ENCODE peak calls at places on chromosomes 16 and 17, in seven cellular contexts. Y is GM12878, D is GM12892, J is H1, S is HepG2, G is SK-N-SH, K is K562. U is an unnamed sample.

GRCh38 chr17:1490643-1491405 is 1.7 kb downstream of the MYO1C start:
- DNase-seq in Y (no peak), D (peak; percentile 91), J (peak; percentile 78), S (peak; percentile 35), G (peak; percentile 90), K (peak; percentile 83), U (peak; percentile 93)

GRCh38 chr16:87657621-87658192 is 55.4 kb downstream of the JPH3 start:
- DNase-seq in Y (no peak), D (no peak), J (peak; percentile 70), S (peak; percentile 40), G (no peak), K (peak; percentile 62), U (no peak)

GRCh38 chr17:17682737-17683675 is 1.7 kb downstream of the RAI1 start:
- DNase-seq in Y (no peak), D (no peak), J (no peak), S (no peak), G (peak; percentile 83), K (peak; percentile 68), U (no peak)

GRCh38 chr16:8620535-8620934 is 963 bp upstream of the METTL22 start:
- DNase-seq in Y (no peak), D (no peak), J (no peak), S (no peak), G (no peak), K (no peak), U (no peak)

GRCh38 chr17:42706732-42707131 is 24.4 kb downstream of the CNTNAP1 start:
- DNase-seq in Y (peak; percentile 65), D (no peak), J (no peak), S (no peak), G (no peak), K (no peak), U (no peak)

GRCh38 chr17:78817123-78817522 is 23.5 kb downstream of the USP36 start:
- DNase-seq in Y (no peak), D (no peak), J (no peak), S (no peak), G (no peak), K (no peak), U (no peak)

GRCh38 chr17:6713130-6713917 is at the start of gene SLC13A5:
- DNase-seq in Y (no peak), D (no peak), J (peak; percentile 84), S (peak; percentile 87), G (peak; percentile 32), K (peak; percentile 34), U (peak; percentile 64)

GRCh38 chr17:36182176-36183000 is 6.0 kb upstream of the TBC1D3B start:
- DNase-seq in Y (no peak), D (no peak), J (peak; percentile 85), S (no peak), G (no peak), K (no peak), U (no peak)

GRCh38 chr16:67663151-67663876 is 2.6 kb downstream of the PARD6A start:
- DNase-seq in Y (no peak), D (no peak), J (peak; percentile 88), S (no peak), G (peak; percentile 58), K (no peak), U (no peak)

GRCh38 chr16:75559002-75559401 is 3.0 kb upstream of the TMEM231 start:
- DNase-seq in Y (no peak), D (no peak), J (no peak), S (no peak), G (no peak), K (no peak), U (no peak)

GRCh38 chr16:11583889-11584565 is 2.7 kb downstream of the LITAF start:
- DNase-seq in Y (no peak), D (no peak), J (no peak), S (peak; percentile 52), G (no peak), K (no peak), U (no peak)

GRCh38 chr17:49890077-49890821 is 42.4 kb upstream of the TAC4 start:
- DNase-seq in Y (no peak), D (no peak), J (peak; percentile 71), S (no peak), G (no peak), K (no peak), U (no peak)

GRCh38 chr17:36590082-36590481 is 1.6 kb upstream of the DHRS11 start:
- DNase-seq in Y (no peak), D (no peak), J (no peak), S (no peak), G (no peak), K (peak; percentile 75), U (no peak)

GRCh38 chr17:49434821-49435581 is 20.3 kb upstream of the PHB1 start:
- DNase-seq in Y (no peak), D (peak; percentile 67), J (peak; percentile 87), S (peak; percentile 74), G (peak; percentile 92), K (peak; percentile 90), U (peak; percentile 70)

GRCh38 chr16:88705076-88705684 is 1.0 kb downstream of the RNF166 start:
- DNase-seq in Y (no peak), D (no peak), J (no peak), S (no peak), G (no peak), K (no peak), U (no peak)

GRCh38 chr17:6427284-6427781 is 7.6 kb downstream of the AIPL1 start:
- DNase-seq in Y (peak; percentile 23), D (peak; percentile 44), J (no peak), S (no peak), G (no peak), K (no peak), U (peak; percentile 58)

GRCh38 chr16:1288813-1289479 is 20.5 kb upstream of the UBE2I start:
- DNase-seq in Y (no peak), D (no peak), J (no peak), S (peak; percentile 37), G (no peak), K (no peak), U (no peak)

GRCh38 chr17:77834170-77835115 is 124.1 kb upstream of the TNRC6C start:
- DNase-seq in Y (peak; percentile 49), D (peak; percentile 63), J (no peak), S (peak; percentile 20), G (peak; percentile 59), K (peak; percentile 97), U (peak; percentile 66)

GRCh38 chr17:71032746-71033273 is 863.5 kb downstream of the KCNJ2 start:
- DNase-seq in Y (no peak), D (no peak), J (peak; percentile 76), S (no peak), G (no peak), K (no peak), U (no peak)

GRCh38 chr17:34781571-34782108 is 179.6 kb downstream of the CCT6B start:
- DNase-seq in Y (no peak), D (no peak), J (no peak), S (no peak), G (peak; percentile 82), K (no peak), U (no peak)
- TF ChIP-seq TAF1 in Y (no peak), D (no peak), J (no peak), S (no peak), G (no peak), K (no peak), U (no peak)

GRCh38 chr16:14106457-14106856 is 35.3 kb downstream of the MRTFB start:
- DNase-seq in Y (no peak), D (no peak), J (no peak), S (peak; percentile 90), G (no peak), K (no peak), U (no peak)

GRCh38 chr16:14109077-14109775 is 38.1 kb downstream of the MRTFB start:
- DNase-seq in Y (no peak), D (no peak), J (no peak), S (no peak), G (no peak), K (no peak), U (no peak)

GRCh38 chr16:14105976-14106375 is 34.9 kb downstream of the MRTFB start:
- DNase-seq in Y (no peak), D (no peak), J (no peak), S (no peak), G (no peak), K (no peak), U (no peak)

GRCh38 chr16:14104066-14104465 is 32.9 kb downstream of the MRTFB start:
- DNase-seq in Y (no peak), D (no peak), J (no peak), S (no peak), G (no peak), K (no peak), U (no peak)

GRCh38 chr16:14106961-14107360 is 35.8 kb downstream of the MRTFB start:
- DNase-seq in Y (no peak), D (no peak), J (no peak), S (no peak), G (no peak), K (no peak), U (no peak)
- TF ChIP-seq TAF1 in Y (no peak), D (no peak), J (no peak), S (no peak), G (no peak), K (no peak), U (no peak)

DNA sequence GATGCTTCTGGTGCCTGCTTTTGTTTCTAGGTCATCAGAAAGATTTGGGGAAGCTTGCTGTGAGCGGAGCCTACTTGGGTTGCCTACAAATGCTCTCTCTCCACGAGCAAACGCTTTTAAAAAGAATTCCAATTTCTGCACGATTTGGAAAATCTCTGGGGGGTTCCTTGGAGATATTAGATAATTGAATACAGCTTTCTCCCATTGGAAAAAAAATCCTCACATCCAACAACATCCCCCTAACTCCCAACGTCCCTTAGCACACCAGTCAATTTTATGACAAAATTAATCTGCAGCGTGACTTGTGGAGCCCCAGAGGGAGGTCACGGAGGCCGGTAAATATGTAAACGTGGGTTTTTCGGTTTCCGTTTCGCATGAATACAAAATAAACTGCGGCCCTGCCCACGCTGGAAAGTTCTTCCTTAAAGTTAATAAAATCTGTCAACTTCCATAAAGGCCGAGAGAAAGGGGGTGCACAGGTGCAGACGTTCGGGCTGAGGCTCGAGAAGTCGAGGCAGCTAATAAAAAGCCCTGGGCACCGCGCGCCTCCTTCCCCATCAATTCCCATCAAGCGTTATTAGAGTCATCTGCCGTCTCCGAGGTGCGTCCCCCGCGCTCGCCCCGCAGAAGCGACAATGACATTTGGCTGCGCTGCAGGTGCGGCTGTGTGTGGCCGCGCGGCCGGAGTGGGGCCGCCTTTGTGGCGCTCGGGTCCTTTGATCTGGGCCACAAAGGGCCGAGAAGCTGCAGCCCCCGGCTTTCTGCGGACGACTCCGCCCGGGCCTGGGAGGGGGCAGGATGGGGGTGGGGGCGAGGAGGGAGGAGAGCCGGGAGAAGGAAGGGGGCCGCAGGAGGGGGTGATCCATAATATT is 37.6 kb downstream of the SALL1 start:
- DNase-seq in Y (no peak), D (no peak), J (no peak), S (no peak), G (no peak), K (no peak), U (no peak)
- TF ChIP-seq TAF1 in Y (no peak), D (no peak), J (no peak), S (no peak), G (no peak), K (no peak), U (no peak)

DNA sequence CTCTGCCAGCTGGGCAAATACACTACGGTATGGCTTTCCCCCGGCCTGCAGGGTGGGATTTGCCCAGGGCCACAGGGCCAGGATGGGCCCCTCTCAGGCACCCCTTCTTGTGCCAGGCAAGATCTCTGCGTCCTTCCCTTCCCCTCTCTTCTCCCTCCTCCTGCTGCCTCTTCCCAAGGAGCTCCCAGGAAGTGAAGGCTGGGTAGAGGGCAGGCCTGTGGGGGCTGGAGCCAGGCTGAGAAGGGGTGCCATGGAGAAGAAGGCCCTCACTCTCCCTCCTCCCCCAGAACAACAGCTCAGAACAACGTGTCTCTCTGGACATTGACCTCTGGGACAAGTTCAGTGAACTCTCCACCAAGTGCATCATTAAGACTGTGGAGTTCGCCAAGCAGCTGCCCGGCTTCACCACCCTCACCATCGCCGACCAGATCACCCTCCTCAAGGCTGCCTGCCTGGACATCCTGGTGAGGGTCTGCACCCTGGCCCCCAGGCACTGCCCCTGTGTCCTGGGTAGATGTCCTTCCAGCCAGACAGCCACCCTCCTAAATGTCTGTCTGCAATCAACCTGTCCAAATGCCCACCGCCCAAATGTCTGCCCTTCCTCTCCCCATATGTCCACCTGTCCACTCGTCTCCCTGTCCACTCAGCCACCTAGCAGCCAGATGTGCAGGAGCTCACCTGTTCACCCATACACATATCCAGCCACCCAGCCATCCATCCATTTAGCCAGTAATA is 12.3 kb downstream of the GJD3 start:
- DNase-seq in Y (no peak), D (no peak), J (no peak), S (no peak), G (no peak), K (no peak), U (no peak)
- TF ChIP-seq TAF1 in Y (no peak), D (no peak), J (no peak), S (no peak), G (no peak), K (no peak), U (no peak)